ENCODE peak calls at places on chromosome 2, in eight cellular contexts. One of them, this sample, is unnamed.
A peak's percentile ranks its signal among the peaks of the same experiment; 100 is the strongest.

GRCh38 chr2:62471816-62472215 is 34.2 kb downstream of the TMEM17 start:
- DNase-seq in endothelial cell of umbilical vein: no peak
- DNase-seq in astrocyte: no peak
- DNase-seq in fibroblast of lung: no peak
- DNase-seq in adrenal gland: no peak
- DNase-seq in ovary: peak; percentile 89
- DNase-seq in GM23338: no peak
- DNase-seq in esophagus squamous epithelium: no peak
- DNase-seq in this sample: no peak

GRCh38 chr2:179022685-179023084 is 27.3 kb downstream of the CCDC141 start:
- DNase-seq in endothelial cell of umbilical vein: no peak
- DNase-seq in astrocyte: no peak
- DNase-seq in fibroblast of lung: no peak
- DNase-seq in adrenal gland: no peak
- DNase-seq in ovary: no peak
- DNase-seq in GM23338: no peak
- DNase-seq in esophagus squamous epithelium: no peak
- DNase-seq in this sample: no peak

GRCh38 chr2:97751752-97752151 is 38.4 kb downstream of the ZAP70 start:
- DNase-seq in endothelial cell of umbilical vein: no peak
- DNase-seq in astrocyte: peak; percentile 54
- DNase-seq in fibroblast of lung: peak; percentile 39
- DNase-seq in adrenal gland: no peak
- DNase-seq in ovary: no peak
- DNase-seq in GM23338: peak; percentile 56
- DNase-seq in esophagus squamous epithelium: no peak
- DNase-seq in this sample: no peak

GRCh38 chr2:37324786-37325624 is at the start of gene PRKD3:
- DNase-seq in endothelial cell of umbilical vein: peak; percentile 72
- DNase-seq in astrocyte: peak; percentile 38
- DNase-seq in fibroblast of lung: peak; percentile 43
- DNase-seq in adrenal gland: peak; percentile 73
- DNase-seq in ovary: no peak
- DNase-seq in GM23338: peak; percentile 81
- DNase-seq in esophagus squamous epithelium: no peak
- DNase-seq in this sample: no peak

GRCh38 chr2:45786831-45787357 is 135.4 kb downstream of the PRKCE start:
- DNase-seq in endothelial cell of umbilical vein: no peak
- DNase-seq in astrocyte: no peak
- DNase-seq in fibroblast of lung: no peak
- DNase-seq in adrenal gland: no peak
- DNase-seq in ovary: no peak
- DNase-seq in GM23338: peak; percentile 25
- DNase-seq in esophagus squamous epithelium: no peak
- DNase-seq in this sample: no peak

GRCh38 chr2:85718006-85718391 is 23.8 kb downstream of the GNLY start:
- DNase-seq in endothelial cell of umbilical vein: no peak
- DNase-seq in astrocyte: no peak
- DNase-seq in fibroblast of lung: no peak
- DNase-seq in adrenal gland: no peak
- DNase-seq in ovary: no peak
- DNase-seq in GM23338: no peak
- DNase-seq in esophagus squamous epithelium: no peak
- DNase-seq in this sample: no peak

GRCh38 chr2:173806761-173807160 is 158.4 kb downstream of the SP3 start:
- DNase-seq in endothelial cell of umbilical vein: no peak
- DNase-seq in astrocyte: peak; percentile 31
- DNase-seq in fibroblast of lung: no peak
- DNase-seq in adrenal gland: no peak
- DNase-seq in ovary: no peak
- DNase-seq in GM23338: no peak
- DNase-seq in esophagus squamous epithelium: no peak
- DNase-seq in this sample: no peak

GRCh38 chr2:73868204-73868978 is 24.4 kb upstream of the ACTG2 start:
- DNase-seq in endothelial cell of umbilical vein: no peak
- DNase-seq in astrocyte: no peak
- DNase-seq in fibroblast of lung: no peak
- DNase-seq in adrenal gland: no peak
- DNase-seq in ovary: no peak
- DNase-seq in GM23338: peak; percentile 22
- DNase-seq in esophagus squamous epithelium: no peak
- DNase-seq in this sample: no peak

GRCh38 chr2:191050640-191050987 is 36.6 kb upstream of the STAT1 start:
- DNase-seq in endothelial cell of umbilical vein: no peak
- DNase-seq in astrocyte: peak; percentile 29
- DNase-seq in fibroblast of lung: peak; percentile 47
- DNase-seq in adrenal gland: no peak
- DNase-seq in ovary: no peak
- DNase-seq in GM23338: no peak
- DNase-seq in esophagus squamous epithelium: no peak
- DNase-seq in this sample: no peak

GRCh38 chr2:191593622-191594416 is 84.1 kb upstream of the NABP1 start:
- DNase-seq in endothelial cell of umbilical vein: no peak
- DNase-seq in astrocyte: peak; percentile 46
- DNase-seq in fibroblast of lung: no peak
- DNase-seq in adrenal gland: no peak
- DNase-seq in ovary: no peak
- DNase-seq in GM23338: no peak
- DNase-seq in esophagus squamous epithelium: no peak
- DNase-seq in this sample: no peak

GRCh38 chr2:73893764-73894474 is 1.1 kb downstream of the ACTG2 start:
- DNase-seq in endothelial cell of umbilical vein: no peak
- DNase-seq in astrocyte: no peak
- DNase-seq in fibroblast of lung: no peak
- DNase-seq in adrenal gland: no peak
- DNase-seq in ovary: no peak
- DNase-seq in GM23338: no peak
- DNase-seq in esophagus squamous epithelium: no peak
- DNase-seq in this sample: no peak

GRCh38 chr2:157315901-157316300 is 9.7 kb downstream of the ERMN start:
- DNase-seq in endothelial cell of umbilical vein: no peak
- DNase-seq in astrocyte: no peak
- DNase-seq in fibroblast of lung: no peak
- DNase-seq in adrenal gland: no peak
- DNase-seq in ovary: no peak
- DNase-seq in GM23338: peak; percentile 78
- DNase-seq in esophagus squamous epithelium: no peak
- DNase-seq in this sample: no peak

GRCh38 chr2:162992828-162993227 is 154.3 kb upstream of the KCNH7 start:
- DNase-seq in endothelial cell of umbilical vein: no peak
- DNase-seq in astrocyte: no peak
- DNase-seq in fibroblast of lung: no peak
- DNase-seq in adrenal gland: no peak
- DNase-seq in ovary: no peak
- DNase-seq in GM23338: no peak
- DNase-seq in esophagus squamous epithelium: no peak
- DNase-seq in this sample: no peak

GRCh38 chr2:27958711-27959378 is 68.3 kb downstream of the BABAM2 start:
- DNase-seq in endothelial cell of umbilical vein: no peak
- DNase-seq in astrocyte: no peak
- DNase-seq in fibroblast of lung: no peak
- DNase-seq in adrenal gland: no peak
- DNase-seq in ovary: no peak
- DNase-seq in GM23338: no peak
- DNase-seq in esophagus squamous epithelium: no peak
- DNase-seq in this sample: no peak
- H3K4me1 ChIP-seq in endothelial cell of umbilical vein: peaks cover 45% of the 10 kb centered on the region
- H3K4me1 ChIP-seq in astrocyte: peaks cover 46% of the 10 kb centered on the region
- H3K4me1 ChIP-seq in fibroblast of lung: peaks cover 56% of the 10 kb centered on the region
- H3K4me1 ChIP-seq in adrenal gland: peaks cover 84% of the 10 kb centered on the region
- H3K4me1 ChIP-seq in ovary: peaks cover 3% of the 10 kb centered on the region
- H3K4me1 ChIP-seq in GM23338: no peaks in the 10 kb centered on the region
- H3K4me1 ChIP-seq in esophagus squamous epithelium: peaks cover 16% of the 10 kb centered on the region
- H3K4me1 ChIP-seq in this sample: peaks cover 18% of the 10 kb centered on the region

DNA sequence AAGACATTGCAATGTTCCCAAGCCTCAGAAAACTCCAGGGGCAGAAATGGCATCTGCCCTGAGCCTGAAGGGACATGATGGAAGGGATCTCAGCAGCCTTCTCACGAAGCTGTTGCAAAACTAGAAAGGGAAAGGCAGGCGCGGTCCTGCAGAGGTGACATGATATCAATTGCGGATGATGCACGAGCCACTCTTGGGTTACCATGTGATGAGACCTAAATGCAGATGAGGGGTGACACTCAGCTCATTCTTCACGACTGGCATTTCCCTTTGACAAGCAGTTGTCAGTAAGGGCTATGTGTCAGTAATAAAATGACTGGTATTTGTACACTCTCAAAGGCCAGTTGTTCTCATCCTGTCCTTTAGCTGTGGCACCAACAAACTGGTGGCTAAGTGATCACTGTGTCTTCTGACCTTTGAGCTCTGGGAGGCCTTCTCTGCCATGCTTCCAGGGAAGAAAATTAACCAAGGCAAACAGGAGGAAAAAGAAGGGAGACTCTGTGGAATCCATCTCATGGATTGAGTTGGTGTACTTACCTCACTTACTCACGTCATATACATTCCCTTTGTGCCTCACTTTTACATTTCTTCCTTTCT is 273.7 kb downstream of the ETAA1 start:
- DNase-seq in endothelial cell of umbilical vein: no peak
- DNase-seq in astrocyte: no peak
- DNase-seq in fibroblast of lung: no peak
- DNase-seq in adrenal gland: no peak
- DNase-seq in ovary: no peak
- DNase-seq in GM23338: no peak
- DNase-seq in esophagus squamous epithelium: no peak
- DNase-seq in this sample: no peak
- H3K4me3 ChIP-seq in endothelial cell of umbilical vein: no peak overlapping the region
- H3K4me3 ChIP-seq in astrocyte: no peak overlapping the region
- H3K4me3 ChIP-seq in fibroblast of lung: no peak overlapping the region
- H3K4me3 ChIP-seq in adrenal gland: no peak overlapping the region
- H3K4me3 ChIP-seq in ovary: no peak overlapping the region
- H3K4me3 ChIP-seq in GM23338: no peak overlapping the region
- H3K4me3 ChIP-seq in esophagus squamous epithelium: no peak overlapping the region
- H3K4me3 ChIP-seq in this sample: no peak overlapping the region

GRCh38 chr2:134392689-134393476 is 139.0 kb downstream of the MGAT5 start:
- DNase-seq in endothelial cell of umbilical vein: no peak
- DNase-seq in astrocyte: peak; percentile 42
- DNase-seq in fibroblast of lung: no peak
- DNase-seq in adrenal gland: no peak
- DNase-seq in ovary: peak; percentile 47
- DNase-seq in GM23338: peak; percentile 24
- DNase-seq in esophagus squamous epithelium: no peak
- DNase-seq in this sample: no peak
- TF ChIP-seq CTCF in endothelial cell of umbilical vein: peak; percentile 7
- TF ChIP-seq CTCF in astrocyte: no peak
- TF ChIP-seq CTCF in fibroblast of lung: no peak
- TF ChIP-seq CTCF in adrenal gland: no peak
- TF ChIP-seq CTCF in ovary: no peak
- TF ChIP-seq CTCF in GM23338: peak; percentile 39
- TF ChIP-seq CTCF in esophagus squamous epithelium: no peak
- TF ChIP-seq CTCF in this sample: no peak

GRCh38 chr2:137249463-137249862 is 484.1 kb downstream of the THSD7B start:
- DNase-seq in endothelial cell of umbilical vein: no peak
- DNase-seq in astrocyte: no peak
- DNase-seq in fibroblast of lung: no peak
- DNase-seq in adrenal gland: no peak
- DNase-seq in ovary: no peak
- DNase-seq in GM23338: no peak
- DNase-seq in esophagus squamous epithelium: no peak
- DNase-seq in this sample: no peak
- H3K4me1 ChIP-seq in endothelial cell of umbilical vein: no peaks in the 10 kb centered on the region
- H3K4me1 ChIP-seq in astrocyte: peaks cover 3% of the 10 kb centered on the region
- H3K4me1 ChIP-seq in fibroblast of lung: no peaks in the 10 kb centered on the region
- H3K4me1 ChIP-seq in adrenal gland: no peaks in the 10 kb centered on the region
- H3K4me1 ChIP-seq in ovary: no peaks in the 10 kb centered on the region
- H3K4me1 ChIP-seq in GM23338: no peaks in the 10 kb centered on the region
- H3K4me1 ChIP-seq in esophagus squamous epithelium: no peaks in the 10 kb centered on the region
- H3K4me1 ChIP-seq in this sample: peaks cover 5% of the 10 kb centered on the region